ENCODE peak calls at places on chromosomes 5 and 9, in seven cellular contexts. H is heart left ventricle, D is upper lobe of right lung, U is adrenal gland, Z is Caco-2, T is K562, E is MM.1S. B is an unnamed sample.

GRCh38 chr5:80931423-80931822 is 28.7 kb upstream of the RASGRF2 start:
- DNase-seq in Z (no peak), D (no peak), T (no peak), U (no peak), H (no peak), E (no peak), B (no peak)

GRCh38 chr9:127968717-127969383 is 11.9 kb downstream of the EEIG1 start:
- DNase-seq in U (peak), D (no peak), Z (no peak), H (peak), E (no peak), T (no peak), B (peak)

GRCh38 chr5:86118542-86118941 is 499.2 kb upstream of the COX7C start:
- DNase-seq in U (no peak), E (peak), D (no peak), Z (no peak), T (peak), H (no peak), B (no peak)

GRCh38 chr9:9352877-9353481 is 1259.8 kb downstream of the PTPRD start:
- DNase-seq in E (no peak), D (no peak), U (no peak), Z (no peak), T (no peak), H (no peak), B (peak)

GRCh38 chr5:90518666-90519065 is 10.7 kb downstream of the LYSMD3 start:
- DNase-seq in U (no peak), Z (no peak), D (no peak), H (no peak), E (peak), T (peak), B (no peak)

GRCh38 chr9:69577123-69577522 is 95.0 kb downstream of the APBA1 start:
- DNase-seq in U (no peak), Z (no peak), H (no peak), T (no peak), D (no peak), E (no peak), B (no peak)

GRCh38 chr5:141848771-141849370 is 29.3 kb downstream of the PCDH1 start:
- DNase-seq in H (no peak), T (peak), U (peak), Z (peak), E (peak), D (peak), B (peak)

GRCh38 chr5:78829811-78830499 is 155.2 kb downstream of the ARSB start:
- DNase-seq in U (peak), T (no peak), Z (no peak), D (no peak), H (peak), E (no peak), B (peak)

DNA sequence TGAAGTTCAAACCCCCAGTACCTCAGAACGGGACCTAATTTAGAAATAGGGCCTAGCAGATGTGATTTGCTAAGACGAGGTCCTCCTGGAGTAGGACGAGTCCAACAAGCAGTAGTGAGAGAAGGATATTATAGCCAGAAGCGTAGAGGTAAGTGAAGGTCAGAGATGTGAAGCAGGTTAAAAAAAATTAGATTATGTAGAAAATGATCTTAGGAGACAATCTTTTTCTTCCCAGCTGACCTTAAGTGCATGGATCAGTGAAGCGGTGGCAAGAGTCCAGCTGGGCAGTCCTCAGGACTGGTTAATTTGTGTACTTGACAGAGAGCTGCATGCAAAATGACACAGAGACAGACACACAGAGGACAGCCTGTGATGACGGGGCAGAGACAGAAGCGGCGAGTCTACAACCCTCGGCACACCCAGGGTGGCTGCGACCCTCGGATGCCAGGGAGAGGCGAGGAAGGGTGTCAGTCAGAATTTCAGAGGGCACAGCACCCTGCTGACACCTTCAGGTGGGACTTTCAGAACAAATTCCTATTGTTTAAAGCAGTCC is 131.4 kb upstream of the IRX4 start:
- DNase-seq in T (no peak), U (no peak), Z (no peak), H (no peak), E (no peak), D (no peak), B (no peak)
- TF ChIP-seq CTCF in T (no peak), U (no peak), Z (no peak), H (no peak), E (no peak), D (no peak), B (no peak)

GRCh38 chr5:177302354-177303110 is 987 bp downstream of the RAB24 start:
- DNase-seq in U (no peak), T (peak), D (no peak), Z (peak), E (peak), H (no peak), B (peak)
- TF ChIP-seq CTCF in U (no peak), T (peak), D (no peak), Z (no peak), E (peak), H (no peak), B (peak)

GRCh38 chr9:17742065-17742464 is 163.2 kb downstream of the SH3GL2 start:
- DNase-seq in D (no peak), Z (no peak), H (no peak), U (no peak), T (no peak), E (no peak), B (no peak)
- TF ChIP-seq CTCF in D (no peak), Z (no peak), H (no peak), U (no peak), T (no peak), E (no peak), B (no peak)

DNA sequence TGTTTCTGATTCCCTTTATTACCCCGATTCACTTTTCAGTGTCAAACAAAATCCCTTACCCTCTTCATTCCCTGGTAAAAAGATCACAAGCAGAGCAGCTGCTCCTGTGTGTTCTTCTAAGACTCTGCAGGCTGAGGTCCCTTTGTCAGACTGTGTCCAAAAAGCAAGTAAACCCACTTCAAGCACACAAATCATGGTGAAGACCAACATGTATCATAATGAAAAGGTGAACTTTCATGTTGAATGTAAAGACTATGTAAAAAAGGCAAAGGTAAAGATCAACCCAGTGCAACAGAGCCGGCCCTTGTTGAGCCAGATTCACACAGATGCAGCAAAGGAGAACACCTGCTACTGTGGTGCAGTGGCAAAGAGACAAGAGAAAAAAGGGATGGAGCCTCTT is 34.5 kb downstream of the CREBRF start:
- DNase-seq in H (no peak), D (no peak), T (no peak), E (no peak), Z (no peak), U (no peak), B (no peak)
- TF ChIP-seq CTCF in H (no peak), D (no peak), T (no peak), E (no peak), Z (no peak), U (no peak), B (no peak)

GRCh38 chr9:95516221-95516735 is 493 bp downstream of the PTCH1 start:
- DNase-seq in T (peak), H (no peak), U (no peak), D (no peak), Z (no peak), E (peak), B (no peak)
- TF ChIP-seq CTCF in T (no peak), H (no peak), U (no peak), D (no peak), Z (no peak), E (no peak), B (no peak)

GRCh38 chr5:67731886-67732285 is 483.7 kb upstream of the PIK3R1 start:
- DNase-seq in D (no peak), Z (no peak), E (no peak), U (no peak), T (no peak), H (no peak), B (no peak)
- TF ChIP-seq CTCF in D (no peak), Z (no peak), E (no peak), U (no peak), T (no peak), H (no peak), B (no peak)

GRCh38 chr5:10831416-10831815 is 70.4 kb upstream of the DAP start:
- DNase-seq in E (no peak), T (no peak), D (no peak), H (no peak), Z (no peak), U (no peak), B (no peak)

GRCh38 chr5:10826971-10827370 is 65.9 kb upstream of the DAP start:
- DNase-seq in H (no peak), U (no peak), D (no peak), Z (no peak), E (no peak), T (no peak), B (no peak)

GRCh38 chr5:10827571-10827970 is 66.5 kb upstream of the DAP start:
- DNase-seq in D (no peak), Z (no peak), E (no peak), T (no peak), H (no peak), U (no peak), B (no peak)

GRCh38 chr5:10828241-10828640 is 67.2 kb upstream of the DAP start:
- DNase-seq in D (no peak), E (no peak), T (no peak), Z (no peak), U (no peak), H (no peak), B (no peak)

DNA sequence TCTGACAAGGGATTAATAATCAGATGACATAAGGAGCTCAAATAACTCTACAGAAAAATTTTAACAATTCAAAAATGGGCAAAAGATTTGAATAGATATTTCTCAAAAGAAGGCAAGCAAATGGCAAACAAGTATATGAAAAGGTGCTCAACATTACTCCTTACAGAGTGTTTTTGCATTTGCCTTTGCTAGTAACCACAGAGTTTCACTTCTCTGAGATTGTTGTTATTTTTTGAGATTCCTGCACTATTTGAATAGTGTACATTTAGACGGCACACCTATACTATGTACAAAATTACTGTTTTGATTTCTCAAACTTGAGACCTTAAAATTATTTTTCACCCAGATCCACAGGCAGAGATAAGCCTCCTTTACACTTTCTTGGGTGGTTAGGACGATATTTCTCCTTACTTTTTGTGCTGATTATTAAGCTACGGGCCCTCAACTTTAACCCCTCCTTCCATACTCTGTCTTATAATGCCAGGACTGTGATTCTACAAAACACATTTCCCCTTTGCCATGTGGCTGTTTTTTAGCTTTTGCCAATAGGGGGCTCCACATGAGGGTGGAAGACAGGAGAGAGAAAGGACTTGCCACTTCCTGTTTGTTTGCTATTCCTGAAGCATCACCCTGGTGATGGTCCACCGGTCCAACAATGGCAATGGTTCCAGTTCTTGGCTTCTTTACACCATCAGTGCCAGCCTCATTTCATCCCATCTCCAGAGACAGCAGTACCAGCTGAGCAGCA is 65.0 kb upstream of the DAP start:
- DNase-seq in E (peak), T (no peak), U (no peak), Z (no peak), H (no peak), D (no peak), B (no peak)
- TF ChIP-seq CTCF in E (no peak), T (peak), U (no peak), Z (no peak), H (no peak), D (peak), B (no peak)

GRCh38 chr5:75067434-75067833 is 15.1 kb upstream of the GCNT4 start:
- DNase-seq in U (no peak), Z (no peak), D (no peak), H (no peak), T (no peak), E (no peak), B (no peak)
- TF ChIP-seq CTCF in U (no peak), Z (no peak), D (no peak), H (no peak), T (no peak), E (no peak), B (no peak)

DNA sequence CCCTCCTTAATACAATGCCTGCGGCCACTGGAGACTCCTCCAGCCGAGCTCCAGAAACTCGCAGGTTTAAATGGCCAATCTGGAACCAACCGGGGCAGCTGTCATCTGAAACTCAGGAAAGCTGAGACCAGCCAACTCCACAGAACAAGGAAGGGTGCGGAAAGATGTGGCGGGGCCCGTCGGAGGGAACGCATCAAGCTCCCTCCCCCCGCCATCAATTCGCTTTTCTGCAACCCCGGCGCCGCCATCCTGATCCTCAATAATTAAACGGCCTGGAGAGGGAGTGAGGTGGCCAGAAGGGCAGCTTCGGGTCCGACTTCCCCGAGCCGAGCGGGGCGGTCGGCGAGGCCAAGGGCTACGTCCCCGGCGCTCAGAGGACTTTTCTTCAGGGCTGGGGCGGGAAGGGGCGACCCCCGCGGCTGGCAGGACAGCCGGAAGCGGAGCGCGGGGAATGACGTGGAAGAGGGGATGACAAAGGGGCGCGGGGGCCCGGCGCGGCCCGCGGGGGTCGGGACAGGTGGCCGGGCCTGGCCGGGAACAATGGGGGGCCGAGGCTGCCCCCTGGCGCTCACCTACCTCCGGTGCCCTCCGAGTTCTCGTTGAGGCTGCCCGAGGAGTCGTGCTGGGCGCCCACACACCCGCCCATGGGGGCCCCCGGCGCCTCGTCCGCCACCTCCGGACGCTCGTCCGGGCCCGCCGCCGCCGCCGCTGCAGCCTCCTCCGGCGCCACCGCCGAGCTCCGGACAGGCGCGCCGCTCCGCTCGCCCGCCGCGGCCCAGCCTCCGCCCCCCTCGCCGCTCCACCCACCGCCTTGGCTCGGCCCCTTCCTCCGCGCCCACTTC is at the start of gene UBTD2:
- DNase-seq in U (peak), T (peak), D (peak), H (peak), E (peak), Z (peak), B (peak)
- TF ChIP-seq CTCF in U (peak), T (peak), D (peak), H (peak), E (peak), Z (peak), B (peak)

B was measured in body of pancreas.